ENCODE peak calls at places on chromosomes 2 and 18, in seven cellular contexts. B is dorsolateral prefrontal cortex, P is psoas muscle, Q is keratinocyte, U is colonic mucosa, R is left ventricle myocardium inferior, E is heart left ventricle. H is an unnamed sample.

GRCh38 chr2:42171396-42171971 is 2.3 kb downstream of the EML4 start:
- DNase-seq in B (no peak), P (no peak), Q (no peak), U (no peak), R (no peak), E (no peak), H (no peak)

GRCh38 chr2:190930411-190930810 is 49.8 kb downstream of the GLS start:
- DNase-seq in B (no peak), P (no peak), Q (no peak), U (no peak), R (no peak), E (no peak), H (no peak)

GRCh38 chr2:219631925-219632757 is 4.7 kb downstream of the SLC4A3 start:
- DNase-seq in B (no peak), P (no peak), Q (no peak), U (no peak), R (no peak), E (peak), H (no peak)

GRCh38 chr2:22458439-22458838 is 926.5 kb upstream of the KLHL29 start:
- DNase-seq in B (no peak), P (no peak), Q (no peak), U (no peak), R (no peak), E (no peak), H (no peak)

GRCh38 chr2:128530025-128530573 is 211.4 kb upstream of the HS6ST1 start:
- DNase-seq in B (no peak), P (no peak), Q (no peak), U (no peak), R (no peak), E (no peak), H (no peak)

GRCh38 chr2:232315049-232315922 is 63.3 kb upstream of the ALPP start:
- DNase-seq in B (peak), P (peak), Q (peak), U (no peak), R (peak), E (peak), H (no peak)

GRCh38 chr18:77119101-77119850 is 13.3 kb downstream of the MBP start:
- DNase-seq in B (no peak), P (peak), Q (no peak), U (peak), R (no peak), E (no peak), H (no peak)

GRCh38 chr2:177604291-177605065 is 211.9 kb downstream of the AGPS start:
- DNase-seq in B (no peak), P (no peak), Q (no peak), U (peak), R (no peak), E (no peak), H (no peak)

GRCh38 chr2:204453730-204454167 is 91.5 kb upstream of the PARD3B start:
- DNase-seq in B (no peak), P (no peak), Q (no peak), U (peak), R (peak), E (peak), H (no peak)

GRCh38 chr2:126885701-126886121 is 13.0 kb upstream of the TEX51 start:
- DNase-seq in B (no peak), P (peak), Q (no peak), U (no peak), R (peak), E (no peak), H (no peak)
- H3K4me3 ChIP-seq in B (peak), P (peak), Q (no peak), U (peak), R (peak), E (peak), H (no peak)

DNA sequence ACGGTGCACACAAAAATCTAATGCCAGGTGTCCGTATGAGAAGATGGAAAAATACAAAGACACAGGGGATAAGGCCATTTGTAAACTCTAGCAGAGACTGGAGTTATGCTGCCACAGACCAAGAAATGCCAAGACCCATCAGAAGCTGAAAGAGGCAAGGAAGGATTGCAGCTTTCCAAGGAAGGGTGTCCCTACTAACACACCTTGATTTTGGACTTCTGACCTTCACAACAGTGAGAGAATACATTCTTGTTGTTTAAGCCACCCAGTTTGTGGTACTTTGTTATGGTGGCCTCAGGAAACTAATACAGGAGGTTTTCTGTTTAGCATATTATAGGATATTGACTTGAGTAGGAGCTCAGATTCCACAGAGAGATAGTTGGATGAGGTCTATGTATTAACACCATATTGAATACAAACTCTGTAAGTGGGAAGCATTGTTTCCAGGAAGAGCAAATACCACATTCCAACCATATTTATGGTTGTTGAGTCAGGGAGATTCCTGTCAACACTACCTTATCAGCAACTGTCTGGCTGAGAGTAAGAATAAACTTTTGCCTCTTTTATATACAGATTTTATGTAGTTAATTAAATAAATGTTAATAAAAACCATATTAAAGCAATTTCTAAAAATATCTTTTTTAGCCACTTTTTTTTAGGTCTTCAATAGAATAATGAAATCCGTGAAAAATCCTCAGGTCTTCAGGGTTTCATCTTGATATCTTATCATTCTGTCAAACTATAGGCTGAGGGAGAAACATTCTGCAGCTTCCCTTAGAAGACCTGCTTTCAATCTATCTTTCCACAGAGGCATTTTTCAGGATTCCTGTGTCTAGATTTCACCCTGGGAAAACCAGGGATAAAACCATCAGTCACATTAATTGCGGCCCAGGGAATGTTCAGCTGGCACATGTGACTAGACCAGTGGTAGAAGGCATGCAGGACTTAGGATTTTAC is 35.4 kb upstream of the HNMT start:
- DNase-seq in B (no peak), P (no peak), Q (no peak), U (no peak), R (no peak), E (no peak), H (peak)
- H3K27ac ChIP-seq in B (no peak), P (no peak), Q (no peak), U (no peak), R (no peak), E (no peak), H (no peak)

DNA sequence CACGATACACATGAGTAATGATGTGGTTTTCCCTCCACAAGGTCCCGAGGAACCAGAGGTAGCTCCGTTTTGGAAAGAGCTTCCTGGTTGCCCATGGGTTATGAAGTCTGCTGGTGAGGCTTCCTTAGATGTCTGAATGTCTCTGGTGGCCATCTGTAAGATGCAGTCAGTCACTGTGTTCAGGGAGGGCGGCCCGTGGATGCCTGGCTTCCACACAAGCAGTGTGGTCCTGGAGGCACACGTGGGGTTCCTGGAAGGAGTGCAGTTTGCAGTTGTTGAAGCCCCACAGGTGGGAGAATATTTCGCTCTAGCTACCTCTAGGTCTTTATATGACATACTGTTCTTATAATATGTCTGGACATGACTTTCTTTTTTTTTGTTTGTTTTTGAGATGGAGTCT is 209.0 kb downstream of the FAM210A start:
- DNase-seq in B (no peak), P (no peak), Q (no peak), U (no peak), R (no peak), E (no peak), H (no peak)
- H3K4me3 ChIP-seq in B (no peak), P (no peak), Q (no peak), U (no peak), R (no peak), E (no peak), H (no peak)

GRCh38 chr2:170409164-170409535 is 231.2 kb downstream of the MYO3B start:
- DNase-seq in B (peak), P (peak), Q (peak), U (peak), R (peak), E (peak), H (peak)
- H3K27ac ChIP-seq in B (no peak), P (no peak), Q (no peak), U (no peak), R (no peak), E (no peak), H (no peak)

H was measured in PC-9.